ENCODE peak calls at places on chromosomes 11 and 22, in seven cellular contexts. B is H1, T is transverse colon, U is sigmoid colon, V is esophagus muscularis mucosa, X is upper lobe of left lung, Q is GM12892. Y is an unnamed sample.

GRCh38 chr11:3745161-3745560 is 52.2 kb downstream of the NUP98 start:
- DNase-seq in V (no peak), U (no peak), X (no peak), Q (no peak), B (no peak), T (no peak), Y (peak)

GRCh38 chr11:73969991-73970800 is 12.4 kb downstream of the UCP2 start:
- DNase-seq in B (no peak), V (no peak), X (no peak), Q (no peak), U (no peak), T (no peak), Y (no peak)

GRCh38 chr11:86141645-86142569 is 73.0 kb upstream of the PICALM start:
- DNase-seq in T (no peak), U (no peak), X (no peak), Q (no peak), V (no peak), B (no peak), Y (no peak)

GRCh38 chr22:37749831-37750595 is 53.2 kb downstream of the TRIOBP start:
- DNase-seq in V (no peak), T (no peak), B (no peak), X (peak), U (no peak), Q (no peak), Y (peak)

GRCh38 chr22:31489632-31490495 is at the start of gene EIF4ENIF1:
- DNase-seq in X (peak), Q (peak), V (peak), B (no peak), T (peak), U (peak), Y (peak)

GRCh38 chr11:73866095-73866579 is 10.5 kb downstream of the COA4 start:
- DNase-seq in B (no peak), X (no peak), Q (no peak), T (no peak), U (no peak), V (no peak), Y (no peak)

GRCh38 chr11:83694191-83694905 is 408.2 kb upstream of the CCDC90B start:
- DNase-seq in Q (no peak), X (no peak), V (no peak), B (no peak), U (no peak), T (no peak), Y (no peak)

GRCh38 chr11:36672815-36673450 is 74.9 kb upstream of the RAG2 start:
- DNase-seq in T (no peak), U (no peak), X (no peak), Q (no peak), V (no peak), B (no peak), Y (peak)

GRCh38 chr11:116700586-116701220 is 72.1 kb downstream of the BUD13 start:
- DNase-seq in U (peak), X (peak), B (no peak), T (no peak), V (no peak), Q (no peak), Y (no peak)

DNA sequence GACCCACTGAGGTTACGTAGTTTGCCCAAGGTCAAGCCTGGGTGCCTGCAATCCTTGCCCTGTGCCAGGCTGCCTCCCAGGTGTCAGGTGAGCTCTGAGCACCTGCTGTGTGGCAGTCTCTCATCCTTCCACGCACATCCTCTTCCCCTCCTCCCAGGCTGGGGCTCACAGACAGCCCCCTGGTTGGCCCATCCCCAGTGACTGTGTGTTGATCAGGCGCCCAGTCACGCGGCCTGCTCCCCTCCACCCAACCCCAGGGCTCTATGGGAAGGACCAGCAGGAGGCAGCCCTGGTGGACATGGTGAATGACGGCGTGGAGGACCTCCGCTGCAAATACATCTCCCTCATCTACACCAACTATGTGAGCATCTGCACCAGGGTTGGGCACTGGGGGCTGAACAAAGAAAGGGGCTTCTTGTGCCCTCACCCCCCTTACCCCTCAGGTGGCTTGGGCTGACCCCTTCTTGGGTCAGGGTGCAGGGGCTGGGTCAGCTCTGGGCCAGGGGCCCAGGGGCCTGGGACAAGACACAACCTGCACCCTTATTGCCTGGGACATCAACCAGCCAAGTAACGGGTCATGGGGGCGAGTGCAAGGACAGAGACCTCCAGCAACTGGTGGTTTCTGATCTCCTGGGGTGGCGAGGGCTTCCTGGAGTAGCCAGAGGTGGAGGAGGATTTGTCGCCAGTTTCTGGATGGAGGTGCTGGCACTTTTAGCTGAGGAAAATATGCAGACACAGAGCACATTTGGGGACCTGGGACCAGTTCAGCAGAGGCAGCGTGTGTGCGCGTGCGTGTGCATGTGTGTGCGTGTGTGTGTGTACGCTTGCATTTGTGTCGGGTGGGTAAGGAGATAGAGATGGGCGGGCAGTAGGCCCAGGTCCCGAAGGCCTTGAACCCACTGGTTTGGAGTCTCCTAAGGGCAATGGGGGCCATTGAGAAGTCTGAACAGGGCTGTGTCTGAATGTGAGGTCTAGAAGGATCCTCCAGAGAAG is 1.6 kb downstream of the GSTP1 start:
- DNase-seq in T (no peak), Q (no peak), X (no peak), V (no peak), U (no peak), B (no peak), Y (no peak)
- TF ChIP-seq POLR2A in T (no peak), Q (no peak), X (no peak), V (no peak), U (no peak), B (no peak), Y (no peak)

DNA sequence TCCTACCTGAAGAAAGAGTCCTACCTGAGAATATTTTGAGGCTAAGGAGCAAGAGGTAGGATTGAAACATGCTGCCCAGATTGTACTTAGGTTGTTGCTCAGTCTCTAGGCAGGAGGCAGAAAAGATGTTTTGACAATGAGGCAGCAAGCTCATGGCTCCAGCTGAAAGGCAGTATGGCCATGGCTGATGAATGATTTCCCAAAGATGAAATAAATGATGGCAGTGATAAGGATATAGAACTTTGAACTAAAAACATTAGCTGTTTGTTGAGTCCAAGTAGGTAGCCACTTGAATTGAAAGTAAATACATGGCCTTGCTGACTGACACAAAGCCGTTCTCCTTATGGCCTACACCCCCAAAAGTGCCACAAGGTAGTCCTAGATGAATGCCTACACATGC is 6.8 kb upstream of the NEU3 start:
- DNase-seq in U (no peak), T (no peak), B (no peak), Q (no peak), X (no peak), V (no peak), Y (no peak)
- TF ChIP-seq POLR2AphosphoS5 in U (no peak), T (no peak), B (no peak), Q (no peak), X (no peak), V (no peak), Y (no peak)

GRCh38 chr11:93734427-93735222 is 6.7 kb downstream of the TAF1D start:
- DNase-seq in Q (no peak), U (no peak), T (no peak), B (no peak), V (no peak), X (no peak), Y (no peak)
- TF ChIP-seq POLR2A in Q (no peak), U (no peak), T (no peak), B (peak), V (no peak), X (no peak), Y (no peak)

GRCh38 chr11:62547691-62548281 is 1.2 kb upstream of the AHNAK start:
- DNase-seq in U (peak), X (no peak), V (no peak), B (no peak), Q (no peak), T (no peak), Y (peak)
- TF ChIP-seq POLR2AphosphoS5 in U (peak), X (peak), V (peak), B (no peak), Q (no peak), T (no peak), Y (peak)